ENCODE peak calls at places on chromosomes 1 and 21, in eight cellular contexts. R is endothelial cell, Y is B cell, U is HFFc6, M is amniotic stem cell, L is kidney tubule cell, W is NCI-H774, X is HS-5. G is an unnamed sample.

GRCh38 chr1:98196012-98196411 is 275.2 kb upstream of the DPYD start:
- DNase-seq in W (no peak), M (no peak), Y (no peak), X (no peak), R (no peak), U (no peak), L (no peak), G (no peak)

GRCh38 chr1:27405074-27405473 is 12.7 kb downstream of the GPR3 start:
- DNase-seq in R (no peak), M (no peak), X (no peak), W (no peak), U (no peak), L (peak), Y (no peak), G (peak)

GRCh38 chr1:218201601-218202000 is 83.5 kb upstream of the RRP15 start:
- DNase-seq in X (no peak), M (no peak), U (no peak), R (no peak), Y (no peak), W (no peak), L (no peak), G (no peak)

GRCh38 chr21:16908087-16908486 is 604.8 kb upstream of the CXADR start:
- DNase-seq in M (no peak), R (no peak), X (no peak), Y (no peak), W (peak), L (peak), U (peak), G (peak)

GRCh38 chr1:204093421-204093717 is 20.5 kb downstream of the SOX13 start:
- DNase-seq in U (no peak), W (no peak), M (no peak), R (no peak), L (peak), Y (no peak), X (no peak), G (no peak)

GRCh38 chr1:164628758-164629157 is 69.8 kb downstream of the PBX1 start:
- DNase-seq in R (no peak), Y (no peak), W (no peak), X (no peak), U (no peak), M (no peak), L (no peak), G (no peak)

GRCh38 chr1:114902343-114902742 is 47.7 kb downstream of the SYCP1 start:
- DNase-seq in Y (no peak), X (no peak), L (no peak), W (no peak), U (no peak), M (no peak), R (no peak), G (no peak)

GRCh38 chr1:108125312-108126138 is 74.6 kb downstream of the SLC25A24 start:
- DNase-seq in X (peak), Y (peak), L (peak), R (peak), M (peak), U (peak), W (peak), G (peak)

GRCh38 chr1:248802454-248802853 is 23.3 kb downstream of the SH3BP5L start:
- DNase-seq in Y (no peak), M (no peak), R (no peak), W (no peak), L (no peak), X (no peak), U (no peak), G (no peak)

GRCh38 chr1:218521414-218522169 is 176.5 kb downstream of the TGFB2 start:
- DNase-seq in X (no peak), W (peak), M (no peak), L (peak), R (peak), U (peak), Y (peak), G (peak)

GRCh38 chr1:17923684-17924083 is 168.6 kb downstream of the ACTL8 start:
- DNase-seq in L (no peak), R (no peak), Y (no peak), X (no peak), U (no peak), M (no peak), W (no peak), G (no peak)

GRCh38 chr1:14969006-14969405 is 184.5 kb upstream of the TMEM51 start:
- DNase-seq in Y (no peak), W (no peak), L (peak), X (no peak), R (no peak), U (no peak), M (no peak), G (no peak)

GRCh38 chr1:86156571-86157455 is at the start of gene COL24A1:
- DNase-seq in Y (peak), M (no peak), L (peak), W (peak), X (no peak), U (peak), R (peak), G (peak)

GRCh38 chr1:7745783-7746182 is 25.3 kb upstream of the VAMP3 start:
- DNase-seq in M (no peak), X (no peak), R (no peak), Y (no peak), U (no peak), L (peak), W (no peak), G (no peak)

GRCh38 chr1:116309090-116309870 is 63.8 kb upstream of the ATP1A1 start:
- DNase-seq in Y (no peak), X (no peak), L (no peak), U (no peak), R (no peak), M (no peak), W (peak), G (no peak)

GRCh38 chr1:150376110-150376509 is 12.2 kb downstream of the RPRD2 start:
- DNase-seq in R (no peak), U (no peak), L (no peak), W (no peak), M (no peak), Y (no peak), X (no peak), G (no peak)

GRCh38 chr1:94247146-94248094 is 10.0 kb upstream of the ARHGAP29 start:
- DNase-seq in R (peak), U (peak), Y (peak), L (peak), W (peak), M (no peak), X (no peak), G (peak)

GRCh38 chr21:36883532-36884486 is 82.7 kb downstream of the HLCS start:
- DNase-seq in L (no peak), Y (no peak), W (no peak), M (no peak), U (no peak), R (no peak), X (no peak), G (no peak)

GRCh38 chr21:44931501-44932365 is 8.1 kb upstream of the SLX9 start:
- DNase-seq in M (no peak), U (no peak), X (no peak), Y (no peak), R (no peak), L (no peak), W (no peak), G (no peak)

GRCh38 chr1:83994111-83994510 is 4.8 kb downstream of the TTLL7 start:
- DNase-seq in L (no peak), R (no peak), Y (no peak), W (no peak), X (no peak), M (no peak), U (no peak), G (no peak)

GRCh38 chr1:203135636-203136305 is 8.2 kb downstream of the ADORA1 start:
- DNase-seq in X (no peak), M (no peak), L (peak), Y (no peak), W (no peak), R (no peak), U (no peak), G (no peak)

GRCh38 chr1:59163268-59164092 is 133.4 kb upstream of the FGGY start:
- DNase-seq in L (peak), Y (no peak), R (no peak), X (no peak), M (no peak), U (peak), W (peak), G (peak)

GRCh38 chr1:94754570-94754969 is 65.6 kb upstream of the SLC44A3 start:
- DNase-seq in R (no peak), U (no peak), X (no peak), L (no peak), W (no peak), M (no peak), Y (no peak), G (no peak)

GRCh38 chr1:245988393-245989078 is 518.5 kb downstream of the SMYD3 start:
- DNase-seq in M (no peak), X (no peak), W (no peak), U (no peak), L (no peak), R (no peak), Y (no peak), G (no peak)

GRCh38 chr1:10598088-10598712 is 123.5 kb downstream of the PEX14 start:
- DNase-seq in R (no peak), U (no peak), X (no peak), Y (no peak), M (no peak), W (peak), L (peak), G (no peak)

GRCh38 chr1:30816211-30817082 is 58.9 kb upstream of the LAPTM5 start:
- DNase-seq in M (peak), U (peak), R (peak), Y (no peak), X (peak), L (peak), W (no peak), G (peak)

GRCh38 chr1:25054526-25054925 is 124.5 kb upstream of the RUNX3 start:
- DNase-seq in U (no peak), Y (no peak), R (no peak), X (no peak), M (no peak), W (no peak), L (no peak), G (no peak)

GRCh38 chr1:173914366-173914871 is 2.7 kb downstream of the SERPINC1 start:
- DNase-seq in L (peak), Y (no peak), W (no peak), X (no peak), R (peak), U (peak), M (no peak), G (peak)

GRCh38 chr1:23101891-23102688 is 66.6 kb downstream of the LUZP1 start:
- DNase-seq in L (peak), M (no peak), W (no peak), U (peak), Y (no peak), R (no peak), X (peak), G (no peak)

GRCh38 chr1:156420209-156421061 is 51.4 kb downstream of the RHBG start:
- DNase-seq in R (peak), L (no peak), U (no peak), W (no peak), X (no peak), Y (peak), M (no peak), G (no peak)

GRCh38 chr1:97501628-97502027 is 419.2 kb downstream of the DPYD start:
- DNase-seq in X (no peak), Y (no peak), W (no peak), L (no peak), M (no peak), R (no peak), U (no peak), G (no peak)

GRCh38 chr1:247421074-247421473 is 5.1 kb downstream of the NLRP3 start:
- DNase-seq in R (no peak), W (no peak), Y (no peak), M (no peak), U (no peak), L (peak), X (no peak), G (no peak)

GRCh38 chr1:234495231-234495990 is 16.4 kb upstream of the TARBP1 start:
- DNase-seq in X (peak), M (peak), L (peak), W (no peak), U (peak), Y (no peak), R (no peak), G (peak)

GRCh38 chr1:82950606-82951200 is 1048.2 kb downstream of the TTLL7 start:
- DNase-seq in Y (no peak), W (no peak), M (no peak), R (no peak), L (no peak), U (no peak), X (no peak), G (no peak)

GRCh38 chr1:228735871-228736586 is 750 bp downstream of the RHOU start:
- DNase-seq in X (no peak), U (no peak), R (peak), M (no peak), Y (peak), L (peak), W (peak), G (peak)

GRCh38 chr1:64469614-64469976 is 334 bp upstream of the CACHD1 start:
- DNase-seq in Y (no peak), M (no peak), L (no peak), W (no peak), X (no peak), U (no peak), R (no peak), G (peak)

G was measured in AG20443.